ENCODE peak calls at places on chromosomes 11 and 22, in seven cellular contexts. S, A, W, Y, R, T and G are unnamed samples.

GRCh38 chr11:36155770-36156485 is 133.3 kb downstream of the COMMD9 start:
- DNase-seq in S (no peak), A (no peak), W (no peak), Y (no peak), R (no peak), T (no peak), G (no peak)

GRCh38 chr11:121656333-121657090 is 203.7 kb upstream of the SORL1-AS1 start:
- DNase-seq in S (no peak), A (no peak), W (no peak), Y (no peak), R (peak; percentile 30), T (no peak), G (no peak)

GRCh38 chr11:114058026-114058706 is 1.3 kb upstream of the ZBTB16 start:
- DNase-seq in S (peak; percentile 90), A (no peak), W (no peak), Y (peak; percentile 76), R (peak; percentile 65), T (no peak), G (no peak)

GRCh38 chr11:13288375-13289029 is 10.9 kb downstream of the BMAL1 start:
- DNase-seq in S (no peak), A (no peak), W (no peak), Y (no peak), R (no peak), T (peak; percentile 43), G (no peak)

GRCh38 chr22:37990302-37990701 is 5.9 kb upstream of the SOX10 start:
- DNase-seq in S (no peak), A (no peak), W (no peak), Y (no peak), R (no peak), T (no peak), G (no peak)

GRCh38 chr11:78961186-78961782 is 386.6 kb upstream of the NARS2 start:
- DNase-seq in S (no peak), A (no peak), W (no peak), Y (peak; percentile 48), R (peak; percentile 68), T (no peak), G (no peak)

GRCh38 chr22:17569971-17570511 is 6.7 kb downstream of the SLC25A18 start:
- DNase-seq in S (no peak), A (no peak), W (no peak), Y (no peak), R (no peak), T (peak; percentile 24), G (no peak)

GRCh38 chr11:86990520-86990919 is 35.3 kb upstream of the FZD4 start:
- DNase-seq in S (no peak), A (no peak), W (no peak), Y (no peak), R (peak; percentile 25), T (peak; percentile 69), G (no peak)

GRCh38 chr11:108558222-108558621 is 35.3 kb downstream of the EXPH5 start:
- DNase-seq in S (no peak), A (no peak), W (no peak), Y (no peak), R (no peak), T (no peak), G (no peak)

GRCh38 chr11:68890490-68891231 is 13.0 kb downstream of the MRPL21 start:
- DNase-seq in S (peak; percentile 91), A (no peak), W (no peak), Y (peak; percentile 52), R (no peak), T (peak; percentile 94), G (no peak)

GRCh38 chr11:102614485-102614884 is 10.6 kb downstream of the MMP20 start:
- DNase-seq in S (no peak), A (no peak), W (no peak), Y (no peak), R (no peak), T (no peak), G (no peak)

GRCh38 chr22:32237905-32238304 is 17.2 kb downstream of the SLC5A4 start:
- DNase-seq in S (no peak), A (no peak), W (no peak), Y (no peak), R (no peak), T (no peak), G (no peak)

GRCh38 chr22:39207141-39208012 is 37.4 kb downstream of the PDGFB start:
- DNase-seq in S (no peak), A (no peak), W (no peak), Y (peak; percentile 44), R (no peak), T (no peak), G (no peak)

GRCh38 chr22:20532256-20532993 is 25.0 kb downstream of the MED15 start:
- DNase-seq in S (no peak), A (no peak), W (no peak), Y (peak; percentile 17), R (peak; percentile 37), T (peak; percentile 49), G (no peak)

GRCh38 chr11:83979593-83979992 is 693.4 kb upstream of the CCDC90B start:
- DNase-seq in S (no peak), A (no peak), W (no peak), Y (no peak), R (no peak), T (no peak), G (no peak)

GRCh38 chr11:120432056-120433018 is 79.2 kb upstream of the GRIK4 start:
- DNase-seq in S (no peak), A (no peak), W (no peak), Y (no peak), R (no peak), T (peak; percentile 99), G (no peak)

GRCh38 chr22:33829549-33830280 is 90.6 kb downstream of the LARGE1 start:
- DNase-seq in S (no peak), A (no peak), W (no peak), Y (no peak), R (peak; percentile 46), T (no peak), G (no peak)

GRCh38 chr11:2582958-2583604 is 116.7 kb downstream of the KCNQ1OT1 start:
- DNase-seq in S (peak; percentile 49), A (peak; percentile 44), W (peak; percentile 9), Y (peak; percentile 38), R (no peak), T (no peak), G (peak; percentile 18)

GRCh38 chr11:31509017-31509411 is 408 bp downstream of the IMMP1L start:
- DNase-seq in S (no peak), A (no peak), W (no peak), Y (no peak), R (peak; percentile 38), T (no peak), G (no peak)

GRCh38 chr11:57345555-57346151 is 7.5 kb downstream of the P2RX3 start:
- DNase-seq in S (peak; percentile 74), A (no peak), W (peak; percentile 40), Y (peak; percentile 76), R (peak; percentile 87), T (peak; percentile 63), G (peak; percentile 51)

GRCh38 chr11:124627546-124627945 is 4.9 kb downstream of the TBRG1 start:
- DNase-seq in S (no peak), A (no peak), W (no peak), Y (no peak), R (no peak), T (no peak), G (no peak)

GRCh38 chr11:124638500-124638899 is 15.8 kb downstream of the TBRG1 start:
- DNase-seq in S (no peak), A (no peak), W (no peak), Y (no peak), R (no peak), T (no peak), G (no peak)

GRCh38 chr11:124629961-124630360 is 7.3 kb downstream of the TBRG1 start:
- DNase-seq in S (no peak), A (no peak), W (no peak), Y (no peak), R (no peak), T (no peak), G (no peak)

DNA sequence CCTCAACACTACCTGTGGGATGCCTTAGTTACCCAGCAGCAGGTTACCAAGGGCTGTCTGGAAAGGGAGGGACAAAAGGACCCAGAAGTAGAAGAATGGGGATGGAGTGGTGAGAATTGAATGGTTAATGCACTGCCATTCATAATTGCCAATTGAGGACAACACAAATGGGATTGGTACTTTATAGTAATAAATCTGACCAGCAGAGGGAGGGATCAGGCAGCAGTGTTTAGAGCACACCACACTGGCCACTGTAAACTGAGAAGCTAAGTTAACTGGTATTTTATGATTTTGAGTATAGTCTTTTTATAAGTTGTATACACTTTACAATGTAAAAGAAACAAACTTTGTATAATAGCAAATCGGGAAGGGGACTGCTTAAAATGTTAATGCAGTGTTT is 10.7 kb downstream of the TBRG1 start:
- DNase-seq in S (no peak), A (no peak), W (no peak), Y (no peak), R (no peak), T (peak; percentile 16), G (no peak)
- TF ChIP-seq CTCF in S (no peak), A (no peak), W (no peak), Y (no peak), R (peak; percentile 18), T (peak; percentile 65), G (no peak)

DNA sequence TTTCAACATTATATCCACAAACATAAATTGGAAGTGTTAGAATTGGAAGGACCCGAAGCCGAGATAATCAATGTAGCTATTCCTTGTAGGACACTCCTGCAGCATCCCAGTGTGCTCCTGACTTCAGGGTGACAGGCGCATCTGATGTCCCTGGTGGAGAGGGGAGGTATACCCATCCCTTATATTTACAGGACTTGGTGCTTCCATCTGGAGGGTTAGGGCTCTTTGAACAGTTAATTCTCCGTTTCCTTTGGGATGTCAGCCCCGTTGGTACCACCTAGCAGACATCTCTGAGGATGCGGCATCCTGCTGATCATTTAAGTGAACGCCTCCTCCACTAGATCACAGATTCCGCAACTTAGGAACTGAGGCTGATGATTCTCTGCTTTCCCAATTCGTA is 451.3 kb downstream of the OPCML start:
- DNase-seq in S (no peak), A (no peak), W (no peak), Y (no peak), R (peak; percentile 30), T (no peak), G (no peak)
- TF ChIP-seq CTCF in S (no peak), A (no peak), W (no peak), Y (no peak), R (peak; percentile 36), T (no peak), G (no peak)

GRCh38 chr11:58926251-58926650 is 13.0 kb upstream of the GLYATL1 start:
- DNase-seq in S (no peak), A (no peak), W (no peak), Y (no peak), R (no peak), T (no peak), G (no peak)

GRCh38 chr11:58921778-58922390 is 17.4 kb upstream of the GLYATL1 start:
- DNase-seq in S (no peak), A (no peak), W (no peak), Y (no peak), R (no peak), T (no peak), G (no peak)

GRCh38 chr11:58922475-58922874 is 16.8 kb upstream of the GLYATL1 start:
- DNase-seq in S (no peak), A (no peak), W (no peak), Y (no peak), R (no peak), T (no peak), G (no peak)

GRCh38 chr11:58924230-58924629 is 15.1 kb upstream of the GLYATL1 start:
- DNase-seq in S (no peak), A (no peak), W (no peak), Y (no peak), R (peak; percentile 20), T (no peak), G (no peak)

GRCh38 chr11:58923300-58923788 is 15.9 kb upstream of the GLYATL1 start:
- DNase-seq in S (no peak), A (no peak), W (no peak), Y (no peak), R (peak; percentile 70), T (peak; percentile 18), G (no peak)
- TF ChIP-seq CTCF in S (no peak), A (no peak), W (no peak), Y (no peak), R (peak; percentile 64), T (peak; percentile 61), G (no peak)

GRCh38 chr22:22810018-22810427 is 77.6 kb upstream of the IGLL5 start:
- DNase-seq in S (peak; percentile 71), A (no peak), W (peak; percentile 60), Y (peak; percentile 68), R (peak; percentile 82), T (no peak), G (peak; percentile 63)
- TF ChIP-seq CTCF in S (peak; percentile 62), A (peak; percentile 45), W (peak; percentile 80), Y (peak; percentile 86), R (peak; percentile 91), T (peak; percentile 87), G (peak; percentile 82)